ENCODE peak calls at places on chromosome 21, in five cellular contexts. E is H1, Y is K562, B is HCT116, K is GM12878. M is an unnamed sample.

GRCh38 chr21:28142692-28143091 is 850.0 kb downstream of the LTN1 start:
- DNase-seq in E (no peak), Y (no peak), B (no peak), K (no peak), M (peak; percentile 91)

GRCh38 chr21:15520811-15521643 is 208.8 kb upstream of the USP25 start:
- DNase-seq in E (no peak), Y (no peak), B (no peak), K (no peak), M (peak; percentile 0)

GRCh38 chr21:42187976-42188653 is 30.8 kb upstream of the ABCG1 start:
- DNase-seq in E (no peak), Y (no peak), B (no peak), K (peak; percentile 92), M (no peak)

GRCh38 chr21:46191257-46191685 is 7.0 kb upstream of the SPATC1L start:
- DNase-seq in E (no peak), Y (no peak), B (no peak), K (no peak), M (peak; percentile 85)

GRCh38 chr21:14492890-14493289 is 53.2 kb downstream of the SAMSN1 start:
- DNase-seq in E (no peak), Y (no peak), B (no peak), K (no peak), M (no peak)

GRCh38 chr21:26144026-26144425 is 26.5 kb downstream of the APP start:
- DNase-seq in E (no peak), Y (no peak), B (no peak), K (no peak), M (no peak)

GRCh38 chr21:26717146-26717739 is 128.0 kb downstream of the ADAMTS1 start:
- DNase-seq in E (no peak), Y (no peak), B (no peak), K (no peak), M (peak; percentile 31)

GRCh38 chr21:42670884-42671283 is 17.5 kb downstream of the PDE9A start:
- DNase-seq in E (no peak), Y (no peak), B (no peak), K (no peak), M (no peak)

GRCh38 chr21:42315296-42315891 is at the start of gene TFF3:
- DNase-seq in E (peak; percentile 43), Y (no peak), B (no peak), K (no peak), M (no peak)

GRCh38 chr21:34220556-34221195 is 143.1 kb upstream of the KCNE2 start:
- DNase-seq in E (no peak), Y (no peak), B (no peak), K (no peak), M (no peak)

GRCh38 chr21:46142581-46143473 is 12.6 kb downstream of the FTCD start:
- DNase-seq in E (no peak), Y (no peak), B (no peak), K (no peak), M (no peak)

GRCh38 chr21:16002872-16003466 is 273.2 kb downstream of the USP25 start:
- DNase-seq in E (no peak), Y (no peak), B (no peak), K (no peak), M (peak; percentile 51)

GRCh38 chr21:19368944-19369343 is 965.4 kb upstream of the TMPRSS15 start:
- DNase-seq in E (no peak), Y (no peak), B (no peak), K (no peak), M (no peak)

GRCh38 chr21:42437786-42438185 is 34.1 kb downstream of the UBASH3A start:
- DNase-seq in E (no peak), Y (no peak), B (no peak), K (no peak), M (peak; percentile 2)

GRCh38 chr21:43812139-43812821 is 22.9 kb downstream of the RRP1 start:
- DNase-seq in E (no peak), Y (no peak), B (no peak), K (no peak), M (no peak)

GRCh38 chr21:34509151-34509550 is 2.9 kb downstream of the KCNE1 start:
- DNase-seq in E (no peak), Y (peak; percentile 23), B (no peak), K (no peak), M (no peak)

GRCh38 chr21:15437873-15438272 is 291.9 kb upstream of the USP25 start:
- DNase-seq in E (no peak), Y (no peak), B (no peak), K (peak; percentile 46), M (no peak)

GRCh38 chr21:29299046-29299905 is 554 bp downstream of the BACH1 start:
- DNase-seq in E (no peak), Y (peak; percentile 81), B (no peak), K (no peak), M (peak; percentile 65)

GRCh38 chr21:42724226-42724920 is 71.0 kb downstream of the PDE9A start:
- DNase-seq in E (no peak), Y (no peak), B (peak; percentile 89), K (no peak), M (peak; percentile 92)

GRCh38 chr21:28256420-28256831 is 736.3 kb downstream of the LTN1 start:
- DNase-seq in E (no peak), Y (no peak), B (no peak), K (no peak), M (peak; percentile 42)

GRCh38 chr21:46057710-46058241 is 40.1 kb upstream of the COL6A2 start:
- DNase-seq in E (no peak), Y (no peak), B (no peak), K (no peak), M (no peak)

GRCh38 chr21:42593007-42593814 is 60.2 kb upstream of the PDE9A start:
- DNase-seq in E (peak; percentile 85), Y (peak; percentile 94), B (peak; percentile 42), K (no peak), M (peak; percentile 26)

GRCh38 chr21:43611598-43612369 is 47.5 kb downstream of the HSF2BP start:
- DNase-seq in E (peak; percentile 75), Y (peak; percentile 76), B (peak; percentile 59), K (no peak), M (peak; percentile 95)

GRCh38 chr21:42513985-42514882 is 582 bp downstream of the SLC37A1 start:
- DNase-seq in E (peak; percentile 80), Y (no peak), B (no peak), K (no peak), M (no peak)

GRCh38 chr21:28818663-28819278 is 173.9 kb downstream of the LTN1 start:
- DNase-seq in E (no peak), Y (no peak), B (no peak), K (no peak), M (no peak)

GRCh38 chr21:41894922-41895557 is 15.9 kb upstream of the PRDM15 start:
- DNase-seq in E (no peak), Y (peak; percentile 75), B (no peak), K (no peak), M (peak; percentile 91)

GRCh38 chr21:25970254-25970930 is 200.2 kb downstream of the APP start:
- DNase-seq in E (no peak), Y (no peak), B (no peak), K (no peak), M (no peak)

GRCh38 chr21:23245231-23245630 is 2247.0 kb downstream of the NCAM2 start:
- DNase-seq in E (no peak), Y (no peak), B (no peak), K (no peak), M (no peak)

GRCh38 chr21:27536319-27536718 is 569.4 kb upstream of the ADAMTS5 start:
- DNase-seq in E (no peak), Y (no peak), B (no peak), K (no peak), M (peak; percentile 75)

GRCh38 chr21:15224346-15225086 is 159.7 kb upstream of the NRIP1 start:
- DNase-seq in E (no peak), Y (no peak), B (peak; percentile 56), K (no peak), M (peak; percentile 86)

DNA sequence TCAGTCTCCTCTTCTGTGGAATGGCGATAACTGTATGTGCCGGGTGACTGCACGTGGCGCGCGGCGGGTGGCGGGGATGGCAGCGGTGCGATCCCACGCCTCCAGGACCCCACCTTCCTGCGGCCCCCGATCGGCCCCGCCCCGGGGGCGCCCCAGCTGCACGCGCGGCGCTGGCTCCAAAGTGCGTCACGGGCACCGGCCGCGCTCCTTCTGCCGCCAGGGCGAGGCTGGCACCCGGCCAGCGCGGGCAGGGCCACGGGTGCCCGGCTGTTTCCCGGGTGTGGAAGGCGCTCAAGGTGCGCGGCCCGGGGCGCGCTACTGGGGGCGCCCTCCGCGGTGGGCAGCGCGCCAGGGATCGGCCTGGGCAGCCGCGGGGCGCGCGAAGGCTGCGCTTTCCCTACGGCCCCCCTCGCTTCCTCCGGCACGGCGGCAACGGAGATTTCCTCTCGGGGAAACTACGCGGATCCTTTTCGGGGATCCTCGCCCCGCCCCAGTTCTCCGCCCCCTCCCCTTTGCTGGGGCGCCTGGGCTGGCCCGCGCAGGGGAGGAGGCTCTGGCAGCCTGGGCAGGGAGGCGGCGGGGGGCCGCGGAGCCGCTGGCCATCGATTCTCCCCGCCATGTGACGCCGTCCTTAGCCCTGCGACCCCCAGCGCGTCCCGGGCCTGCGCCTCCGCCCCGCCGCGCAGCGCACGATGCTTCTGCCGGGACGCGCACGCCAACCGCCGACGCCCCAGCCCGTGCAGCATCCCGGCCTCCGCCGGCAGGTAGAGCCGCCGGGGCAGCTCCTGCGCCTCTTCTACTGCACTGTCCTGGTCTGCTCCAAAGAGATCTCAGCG is at the start of gene EVA1C:
- DNase-seq in E (peak; percentile 79), Y (no peak), B (no peak), K (no peak), M (peak; percentile 30)
- TF ChIP-seq RAD21 in E (no peak), Y (no peak), B (no peak), K (no peak), M (no peak)

GRCh38 chr21:39263372-39263771 is 50.1 kb downstream of the BRWD1 start:
- DNase-seq in E (no peak), Y (no peak), B (peak; percentile 13), K (no peak), M (peak; percentile 56)
- H3K9ac ChIP-seq in E (no peak overlapping the region), Y (no peak overlapping the region), B (no peak overlapping the region), K (no peak overlapping the region), M (no peak overlapping the region)

GRCh38 chr21:24424786-24425185 is 1182.5 kb downstream of the MRPL39 start:
- DNase-seq in E (no peak), Y (no peak), B (no peak), K (no peak), M (no peak)

GRCh38 chr21:24428539-24429186 is 1178.6 kb downstream of the MRPL39 start:
- DNase-seq in E (no peak), Y (no peak), B (no peak), K (no peak), M (no peak)
- H3K4me2 ChIP-seq in E (no peak overlapping the region), Y (no peak overlapping the region), B (no peak overlapping the region), K (no peak overlapping the region), M (peak overlapping the region; percentile 5)

DNA sequence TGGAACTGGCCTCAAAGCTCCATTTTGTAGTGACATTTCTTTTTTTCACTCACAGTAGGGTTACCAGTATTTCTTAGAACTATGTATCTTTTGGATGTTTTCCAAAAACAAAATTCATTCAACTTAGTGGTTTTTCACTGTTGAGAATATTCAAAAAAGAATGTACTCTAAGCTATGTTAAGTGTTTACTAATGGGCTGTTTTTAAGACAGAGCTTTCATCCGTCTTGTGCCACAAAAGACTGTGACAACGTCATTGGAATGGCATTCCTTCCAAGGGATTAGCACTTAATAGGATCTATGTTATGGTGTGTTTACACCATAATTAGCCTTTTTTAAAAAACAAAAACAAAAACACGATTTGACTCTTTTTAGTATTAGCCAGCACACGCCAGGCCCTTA is 66.8 kb downstream of the TTC3 start:
- DNase-seq in E (no peak), Y (no peak), B (no peak), K (no peak), M (peak; percentile 71)
- TF ChIP-seq RAD21 in E (no peak), Y (no peak), B (no peak), K (no peak), M (no peak)